ENCODE peak calls at places on chromosomes 1 and 21, in nine cellular contexts. One of them, this sample, is unnamed.

GRCh38 chr1:228824377-228824776 is 89.1 kb downstream of the RHOU start:
- DNase-seq in NT2/D1: no peak
- DNase-seq in cardiac muscle cell: no peak
- DNase-seq in tibial nerve: no peak
- DNase-seq in left ventricle myocardium inferior: no peak
- DNase-seq in neuronal stem cell: no peak
- DNase-seq in OCI-LY7: no peak
- DNase-seq in adrenal gland: no peak
- DNase-seq in trophoblast cell: no peak
- DNase-seq in this sample: no peak

GRCh38 chr1:83839566-83840173 is 159.3 kb downstream of the TTLL7 start:
- DNase-seq in NT2/D1: no peak
- DNase-seq in cardiac muscle cell: peak
- DNase-seq in left ventricle myocardium inferior: no peak
- DNase-seq in OCI-LY7: no peak
- DNase-seq in tibial nerve: no peak
- DNase-seq in trophoblast cell: peak
- DNase-seq in neuronal stem cell: no peak
- DNase-seq in adrenal gland: no peak
- DNase-seq in this sample: no peak

GRCh38 chr1:32933742-32934322 is 30.8 kb downstream of the RNF19B start:
- DNase-seq in OCI-LY7: no peak
- DNase-seq in NT2/D1: no peak
- DNase-seq in left ventricle myocardium inferior: no peak
- DNase-seq in neuronal stem cell: no peak
- DNase-seq in adrenal gland: peak
- DNase-seq in tibial nerve: peak
- DNase-seq in cardiac muscle cell: peak
- DNase-seq in trophoblast cell: peak
- DNase-seq in this sample: peak

GRCh38 chr1:31959941-31960340 is 21.8 kb upstream of the PTP4A2 start:
- DNase-seq in neuronal stem cell: no peak
- DNase-seq in tibial nerve: no peak
- DNase-seq in left ventricle myocardium inferior: no peak
- DNase-seq in NT2/D1: no peak
- DNase-seq in OCI-LY7: no peak
- DNase-seq in cardiac muscle cell: peak
- DNase-seq in trophoblast cell: no peak
- DNase-seq in adrenal gland: peak
- DNase-seq in this sample: no peak

GRCh38 chr1:41118645-41119044 is 97.1 kb upstream of the SLFNL1 start:
- DNase-seq in neuronal stem cell: no peak
- DNase-seq in trophoblast cell: no peak
- DNase-seq in NT2/D1: no peak
- DNase-seq in adrenal gland: no peak
- DNase-seq in cardiac muscle cell: no peak
- DNase-seq in left ventricle myocardium inferior: no peak
- DNase-seq in tibial nerve: no peak
- DNase-seq in OCI-LY7: no peak
- DNase-seq in this sample: no peak

GRCh38 chr1:984476-984814 is 2.6 kb upstream of the PERM1 start:
- DNase-seq in adrenal gland: no peak
- DNase-seq in tibial nerve: no peak
- DNase-seq in NT2/D1: no peak
- DNase-seq in cardiac muscle cell: no peak
- DNase-seq in trophoblast cell: no peak
- DNase-seq in OCI-LY7: no peak
- DNase-seq in neuronal stem cell: no peak
- DNase-seq in left ventricle myocardium inferior: no peak
- DNase-seq in this sample: no peak

GRCh38 chr1:198893141-198893540 is 254.3 kb downstream of the PTPRC start:
- DNase-seq in cardiac muscle cell: no peak
- DNase-seq in tibial nerve: no peak
- DNase-seq in left ventricle myocardium inferior: no peak
- DNase-seq in adrenal gland: no peak
- DNase-seq in NT2/D1: no peak
- DNase-seq in trophoblast cell: peak
- DNase-seq in neuronal stem cell: no peak
- DNase-seq in OCI-LY7: no peak
- DNase-seq in this sample: no peak

GRCh38 chr1:216422821-216423529 is at the start of gene USH2A:
- DNase-seq in left ventricle myocardium inferior: no peak
- DNase-seq in OCI-LY7: no peak
- DNase-seq in tibial nerve: no peak
- DNase-seq in adrenal gland: no peak
- DNase-seq in trophoblast cell: peak
- DNase-seq in NT2/D1: no peak
- DNase-seq in neuronal stem cell: peak
- DNase-seq in cardiac muscle cell: no peak
- DNase-seq in this sample: no peak

GRCh38 chr21:32469628-32470027 is 57.1 kb downstream of the EVA1C start:
- DNase-seq in cardiac muscle cell: no peak
- DNase-seq in OCI-LY7: no peak
- DNase-seq in neuronal stem cell: no peak
- DNase-seq in left ventricle myocardium inferior: no peak
- DNase-seq in trophoblast cell: no peak
- DNase-seq in NT2/D1: no peak
- DNase-seq in tibial nerve: no peak
- DNase-seq in adrenal gland: no peak
- DNase-seq in this sample: no peak

GRCh38 chr1:221251580-221251979 is 372.3 kb downstream of the HLX start:
- DNase-seq in left ventricle myocardium inferior: no peak
- DNase-seq in neuronal stem cell: no peak
- DNase-seq in adrenal gland: no peak
- DNase-seq in trophoblast cell: no peak
- DNase-seq in OCI-LY7: no peak
- DNase-seq in NT2/D1: no peak
- DNase-seq in tibial nerve: no peak
- DNase-seq in cardiac muscle cell: no peak
- DNase-seq in this sample: no peak

GRCh38 chr1:59574085-59574484 is 240.7 kb upstream of the HOOK1 start:
- DNase-seq in left ventricle myocardium inferior: no peak
- DNase-seq in NT2/D1: no peak
- DNase-seq in neuronal stem cell: no peak
- DNase-seq in cardiac muscle cell: peak
- DNase-seq in OCI-LY7: no peak
- DNase-seq in tibial nerve: no peak
- DNase-seq in adrenal gland: no peak
- DNase-seq in trophoblast cell: peak
- DNase-seq in this sample: no peak

GRCh38 chr1:178407662-178408061 is 89.1 kb downstream of the CLEC20A start:
- DNase-seq in neuronal stem cell: no peak
- DNase-seq in OCI-LY7: no peak
- DNase-seq in tibial nerve: no peak
- DNase-seq in NT2/D1: no peak
- DNase-seq in trophoblast cell: no peak
- DNase-seq in cardiac muscle cell: peak
- DNase-seq in left ventricle myocardium inferior: no peak
- DNase-seq in adrenal gland: no peak
- DNase-seq in this sample: no peak

GRCh38 chr21:15221799-15222386 is 157.1 kb upstream of the NRIP1 start:
- DNase-seq in OCI-LY7: no peak
- DNase-seq in neuronal stem cell: peak
- DNase-seq in tibial nerve: no peak
- DNase-seq in trophoblast cell: peak
- DNase-seq in NT2/D1: peak
- DNase-seq in adrenal gland: peak
- DNase-seq in cardiac muscle cell: peak
- DNase-seq in left ventricle myocardium inferior: peak
- DNase-seq in this sample: peak

GRCh38 chr1:159798893-159799292 is 3.3 kb upstream of the FCRL6 start:
- DNase-seq in NT2/D1: peak
- DNase-seq in trophoblast cell: peak
- DNase-seq in OCI-LY7: peak
- DNase-seq in left ventricle myocardium inferior: peak
- DNase-seq in neuronal stem cell: peak
- DNase-seq in cardiac muscle cell: peak
- DNase-seq in tibial nerve: peak
- DNase-seq in adrenal gland: peak
- DNase-seq in this sample: peak

GRCh38 chr1:226978350-226979114 is 38.4 kb downstream of the COQ8A start:
- DNase-seq in left ventricle myocardium inferior: no peak
- DNase-seq in trophoblast cell: no peak
- DNase-seq in cardiac muscle cell: no peak
- DNase-seq in OCI-LY7: no peak
- DNase-seq in adrenal gland: no peak
- DNase-seq in tibial nerve: no peak
- DNase-seq in NT2/D1: no peak
- DNase-seq in neuronal stem cell: no peak
- DNase-seq in this sample: no peak

GRCh38 chr1:229161740-229162139 is 109.2 kb upstream of the RAB4A start:
- DNase-seq in trophoblast cell: no peak
- DNase-seq in OCI-LY7: no peak
- DNase-seq in left ventricle myocardium inferior: no peak
- DNase-seq in tibial nerve: no peak
- DNase-seq in NT2/D1: no peak
- DNase-seq in adrenal gland: no peak
- DNase-seq in neuronal stem cell: no peak
- DNase-seq in cardiac muscle cell: no peak
- DNase-seq in this sample: no peak

GRCh38 chr1:22143586-22144033 is 713 bp upstream of the WNT4 start:
- DNase-seq in left ventricle myocardium inferior: no peak
- DNase-seq in NT2/D1: no peak
- DNase-seq in trophoblast cell: peak
- DNase-seq in tibial nerve: no peak
- DNase-seq in adrenal gland: peak
- DNase-seq in cardiac muscle cell: no peak
- DNase-seq in OCI-LY7: no peak
- DNase-seq in neuronal stem cell: no peak
- DNase-seq in this sample: no peak

GRCh38 chr1:22141948-22142314 is 966 bp downstream of the WNT4 start:
- DNase-seq in NT2/D1: no peak
- DNase-seq in neuronal stem cell: no peak
- DNase-seq in cardiac muscle cell: no peak
- DNase-seq in adrenal gland: no peak
- DNase-seq in tibial nerve: no peak
- DNase-seq in OCI-LY7: no peak
- DNase-seq in left ventricle myocardium inferior: no peak
- DNase-seq in trophoblast cell: no peak
- DNase-seq in this sample: peak

GRCh38 chr1:22143065-22143514 is at the start of gene WNT4:
- DNase-seq in OCI-LY7: peak
- DNase-seq in left ventricle myocardium inferior: no peak
- DNase-seq in NT2/D1: no peak
- DNase-seq in cardiac muscle cell: peak
- DNase-seq in trophoblast cell: peak
- DNase-seq in tibial nerve: no peak
- DNase-seq in neuronal stem cell: no peak
- DNase-seq in adrenal gland: peak
- DNase-seq in this sample: peak

GRCh38 chr1:22141493-22141892 is 1.4 kb downstream of the WNT4 start:
- DNase-seq in OCI-LY7: no peak
- DNase-seq in left ventricle myocardium inferior: no peak
- DNase-seq in neuronal stem cell: no peak
- DNase-seq in trophoblast cell: no peak
- DNase-seq in tibial nerve: no peak
- DNase-seq in adrenal gland: no peak
- DNase-seq in NT2/D1: no peak
- DNase-seq in cardiac muscle cell: no peak
- DNase-seq in this sample: peak

GRCh38 chr1:22142315-22143064 is 407 bp downstream of the WNT4 start:
- DNase-seq in tibial nerve: no peak
- DNase-seq in cardiac muscle cell: no peak
- DNase-seq in neuronal stem cell: no peak
- DNase-seq in left ventricle myocardium inferior: no peak
- DNase-seq in trophoblast cell: peak
- DNase-seq in adrenal gland: peak
- DNase-seq in NT2/D1: no peak
- DNase-seq in OCI-LY7: no peak
- DNase-seq in this sample: peak
- H3K4me3 ChIP-seq in tibial nerve: peak
- H3K4me3 ChIP-seq in cardiac muscle cell: peak
- H3K4me3 ChIP-seq in neuronal stem cell: peak
- H3K4me3 ChIP-seq in left ventricle myocardium inferior: peak
- H3K4me3 ChIP-seq in trophoblast cell: peak
- H3K4me3 ChIP-seq in adrenal gland: no peak
- H3K4me3 ChIP-seq in NT2/D1: peak
- H3K4me3 ChIP-seq in OCI-LY7: no peak
- H3K4me3 ChIP-seq in this sample: peak

GRCh38 chr21:45029968-45030636 is 44.3 kb upstream of the ADARB1 start:
- DNase-seq in trophoblast cell: no peak
- DNase-seq in NT2/D1: peak
- DNase-seq in neuronal stem cell: peak
- DNase-seq in cardiac muscle cell: no peak
- DNase-seq in adrenal gland: no peak
- DNase-seq in tibial nerve: no peak
- DNase-seq in OCI-LY7: no peak
- DNase-seq in left ventricle myocardium inferior: no peak
- DNase-seq in this sample: peak
- H3K4me3 ChIP-seq in trophoblast cell: no peak
- H3K4me3 ChIP-seq in NT2/D1: peak
- H3K4me3 ChIP-seq in neuronal stem cell: no peak
- H3K4me3 ChIP-seq in cardiac muscle cell: no peak
- H3K4me3 ChIP-seq in adrenal gland: no peak
- H3K4me3 ChIP-seq in tibial nerve: no peak
- H3K4me3 ChIP-seq in OCI-LY7: no peak
- H3K4me3 ChIP-seq in left ventricle myocardium inferior: no peak
- H3K4me3 ChIP-seq in this sample: no peak

GRCh38 chr1:150922519-150922975 is 3.6 kb upstream of the SETDB1 start:
- DNase-seq in adrenal gland: peak
- DNase-seq in neuronal stem cell: peak
- DNase-seq in left ventricle myocardium inferior: peak
- DNase-seq in cardiac muscle cell: peak
- DNase-seq in trophoblast cell: peak
- DNase-seq in NT2/D1: peak
- DNase-seq in OCI-LY7: peak
- DNase-seq in tibial nerve: peak
- DNase-seq in this sample: peak
- H3K4me3 ChIP-seq in adrenal gland: no peak
- H3K4me3 ChIP-seq in neuronal stem cell: no peak
- H3K4me3 ChIP-seq in left ventricle myocardium inferior: no peak
- H3K4me3 ChIP-seq in cardiac muscle cell: no peak
- H3K4me3 ChIP-seq in trophoblast cell: no peak
- H3K4me3 ChIP-seq in NT2/D1: no peak
- H3K4me3 ChIP-seq in OCI-LY7: no peak
- H3K4me3 ChIP-seq in tibial nerve: no peak
- H3K4me3 ChIP-seq in this sample: no peak

DNA sequence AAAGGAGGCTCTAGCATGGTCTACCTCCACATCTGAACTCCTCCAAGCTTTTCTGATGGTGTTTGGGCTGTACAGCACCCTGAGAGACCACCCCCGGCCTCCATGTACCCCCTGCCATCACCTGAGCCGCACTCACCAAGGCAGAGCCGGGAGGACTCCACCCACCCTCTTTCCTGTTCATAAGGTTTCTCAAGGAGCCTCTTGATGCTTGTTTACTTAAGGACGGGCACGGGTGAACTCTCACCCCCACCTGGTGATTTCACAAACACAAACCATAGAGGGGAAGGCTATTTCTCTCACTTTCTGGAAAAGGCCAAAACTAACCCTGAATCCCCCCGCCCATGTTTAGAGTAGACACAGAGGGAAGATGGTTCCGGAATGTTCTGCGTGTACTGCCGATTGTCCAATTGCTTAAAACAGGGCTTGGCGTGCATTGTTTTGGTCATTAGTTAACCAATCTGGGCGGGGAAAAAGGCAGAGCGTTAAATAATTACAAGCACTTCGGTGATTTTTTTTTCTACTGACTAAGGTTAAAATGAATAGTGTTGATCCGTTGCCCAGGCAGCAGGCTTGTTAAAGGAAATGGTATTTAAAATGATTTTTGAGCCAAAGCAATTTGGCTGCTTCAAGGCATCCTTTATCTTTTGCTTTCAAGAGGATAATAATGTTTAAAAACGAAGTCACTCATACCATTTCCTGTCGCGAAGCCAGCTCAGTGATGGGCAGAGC is 279.8 kb upstream of the VAMP3 start:
- DNase-seq in cardiac muscle cell: peak
- DNase-seq in neuronal stem cell: no peak
- DNase-seq in trophoblast cell: peak
- DNase-seq in NT2/D1: no peak
- DNase-seq in left ventricle myocardium inferior: no peak
- DNase-seq in OCI-LY7: no peak
- DNase-seq in adrenal gland: peak
- DNase-seq in tibial nerve: no peak
- DNase-seq in this sample: no peak
- H3K4me3 ChIP-seq in cardiac muscle cell: no peak
- H3K4me3 ChIP-seq in neuronal stem cell: no peak
- H3K4me3 ChIP-seq in trophoblast cell: no peak
- H3K4me3 ChIP-seq in NT2/D1: no peak
- H3K4me3 ChIP-seq in left ventricle myocardium inferior: peak
- H3K4me3 ChIP-seq in OCI-LY7: no peak
- H3K4me3 ChIP-seq in adrenal gland: no peak
- H3K4me3 ChIP-seq in tibial nerve: no peak
- H3K4me3 ChIP-seq in this sample: no peak

This sample was measured in H7.